ENCODE peak calls at places on chromosomes 6 and 20, in eight cellular contexts. One of them, this sample, is unnamed.

GRCh38 chr6:73180076-73180717 is 45.1 kb downstream of the KHDC1L start:
- DNase-seq in fibroblast of pulmonary artery: no peak
- DNase-seq in germinal center: no peak
- DNase-seq in WTC11: no peak
- DNase-seq in adipocyte: peak
- DNase-seq in iPS DF 19.7: no peak
- DNase-seq in bronchial epithelial cell: peak
- DNase-seq in T-cell: no peak
- DNase-seq in this sample: no peak

GRCh38 chr6:94478178-94479140 is 1059.1 kb upstream of the EPHA7 start:
- DNase-seq in fibroblast of pulmonary artery: no peak
- DNase-seq in germinal center: no peak
- DNase-seq in WTC11: no peak
- DNase-seq in adipocyte: no peak
- DNase-seq in iPS DF 19.7: no peak
- DNase-seq in bronchial epithelial cell: no peak
- DNase-seq in T-cell: no peak
- DNase-seq in this sample: peak

GRCh38 chr6:11139051-11139960 is 27.8 kb upstream of the ERVFRD-1 start:
- DNase-seq in fibroblast of pulmonary artery: peak
- DNase-seq in germinal center: no peak
- DNase-seq in WTC11: no peak
- DNase-seq in adipocyte: peak
- DNase-seq in iPS DF 19.7: no peak
- DNase-seq in bronchial epithelial cell: peak
- DNase-seq in T-cell: no peak
- DNase-seq in this sample: no peak

GRCh38 chr6:5132741-5133140 is 47.6 kb downstream of the PPP1R3G start:
- DNase-seq in fibroblast of pulmonary artery: peak
- DNase-seq in germinal center: peak
- DNase-seq in WTC11: peak
- DNase-seq in adipocyte: peak
- DNase-seq in iPS DF 19.7: peak
- DNase-seq in bronchial epithelial cell: no peak
- DNase-seq in T-cell: no peak
- DNase-seq in this sample: no peak

GRCh38 chr6:56938634-56939294 is 16.1 kb upstream of the BEND6 start:
- DNase-seq in fibroblast of pulmonary artery: peak
- DNase-seq in germinal center: no peak
- DNase-seq in WTC11: no peak
- DNase-seq in adipocyte: peak
- DNase-seq in iPS DF 19.7: no peak
- DNase-seq in bronchial epithelial cell: peak
- DNase-seq in T-cell: no peak
- DNase-seq in this sample: no peak

GRCh38 chr6:37041521-37041920 is 36.1 kb downstream of the FGD2 start:
- DNase-seq in fibroblast of pulmonary artery: no peak
- DNase-seq in germinal center: no peak
- DNase-seq in WTC11: no peak
- DNase-seq in adipocyte: no peak
- DNase-seq in iPS DF 19.7: no peak
- DNase-seq in bronchial epithelial cell: no peak
- DNase-seq in T-cell: no peak
- DNase-seq in this sample: no peak

GRCh38 chr6:7975764-7976146 is 65.2 kb upstream of the TXNDC5 start:
- DNase-seq in fibroblast of pulmonary artery: peak
- DNase-seq in germinal center: no peak
- DNase-seq in WTC11: no peak
- DNase-seq in adipocyte: no peak
- DNase-seq in iPS DF 19.7: no peak
- DNase-seq in bronchial epithelial cell: no peak
- DNase-seq in T-cell: no peak
- DNase-seq in this sample: no peak

GRCh38 chr20:14036567-14036966 is 41.3 kb downstream of the MACROD2 start:
- DNase-seq in fibroblast of pulmonary artery: no peak
- DNase-seq in germinal center: no peak
- DNase-seq in WTC11: no peak
- DNase-seq in adipocyte: no peak
- DNase-seq in iPS DF 19.7: no peak
- DNase-seq in bronchial epithelial cell: no peak
- DNase-seq in T-cell: no peak
- DNase-seq in this sample: no peak

GRCh38 chr6:163877877-163878639 is 463.5 kb downstream of the QKI start:
- DNase-seq in fibroblast of pulmonary artery: no peak
- DNase-seq in germinal center: no peak
- DNase-seq in WTC11: no peak
- DNase-seq in adipocyte: no peak
- DNase-seq in iPS DF 19.7: no peak
- DNase-seq in bronchial epithelial cell: no peak
- DNase-seq in T-cell: no peak
- DNase-seq in this sample: peak

GRCh38 chr6:27505209-27506027 is 32.5 kb upstream of the ZNF184 start:
- DNase-seq in fibroblast of pulmonary artery: peak
- DNase-seq in germinal center: no peak
- DNase-seq in WTC11: peak
- DNase-seq in adipocyte: peak
- DNase-seq in iPS DF 19.7: peak
- DNase-seq in bronchial epithelial cell: peak
- DNase-seq in T-cell: peak
- DNase-seq in this sample: peak

GRCh38 chr20:63554361-63555278 is 661 bp downstream of the FNDC11 start:
- DNase-seq in fibroblast of pulmonary artery: no peak
- DNase-seq in germinal center: peak
- DNase-seq in WTC11: no peak
- DNase-seq in adipocyte: no peak
- DNase-seq in iPS DF 19.7: no peak
- DNase-seq in bronchial epithelial cell: no peak
- DNase-seq in T-cell: no peak
- DNase-seq in this sample: no peak

GRCh38 chr20:62550087-62550565 is 74.3 kb upstream of the GATA5 start:
- DNase-seq in fibroblast of pulmonary artery: no peak
- DNase-seq in germinal center: no peak
- DNase-seq in WTC11: no peak
- DNase-seq in adipocyte: no peak
- DNase-seq in iPS DF 19.7: no peak
- DNase-seq in bronchial epithelial cell: no peak
- DNase-seq in T-cell: no peak
- DNase-seq in this sample: no peak

This sample was measured in NCI-H748 treated with DMSO at 0.1 percent for 48 hours.